ENCODE peak calls at places on chromosomes 4 and X, in eight cellular contexts. S is A549, E is ovary, R is fibroblast of the aortic adventitia, Q is nephron progenitor cell, T is endothelial cell, D is uterus, A is tibial artery. Y is an unnamed sample.

GRCh38 chr4:176287546-176287945 is 18.5 kb upstream of the ASB5 start:
- DNase-seq in S (no peak), E (no peak), R (no peak), Q (no peak), T (no peak), D (no peak), A (no peak), Y (no peak)

GRCh38 chr4:2069986-2070385 is 10.9 kb downstream of the NAT8L start:
- DNase-seq in S (no peak), E (peak), R (no peak), Q (no peak), T (no peak), D (no peak), A (peak), Y (peak)

GRCh38 chr4:169283114-169283509 is 12.4 kb upstream of the SH3RF1 start:
- DNase-seq in S (peak), E (no peak), R (peak), Q (no peak), T (no peak), D (no peak), A (no peak), Y (no peak)

GRCh38 chr4:112978691-112979472 is 70.6 kb upstream of the ANK2 start:
- DNase-seq in S (no peak), E (no peak), R (peak), Q (no peak), T (no peak), D (no peak), A (no peak), Y (no peak)

GRCh38 chr4:184596044-184596616 is 53.1 kb downstream of the CASP3 start:
- DNase-seq in S (no peak), E (no peak), R (no peak), Q (no peak), T (no peak), D (no peak), A (no peak), Y (no peak)

GRCh38 chr4:83075696-83076095 is 38.8 kb downstream of the PLAC8 start:
- DNase-seq in S (no peak), E (no peak), R (peak), Q (no peak), T (no peak), D (no peak), A (no peak), Y (no peak)

GRCh38 chrX:3514996-3515395 is 168.5 kb upstream of the MXRA5 start:
- DNase-seq in S (no peak), E (no peak), R (peak), Q (no peak), T (no peak), D (no peak), A (no peak), Y (no peak)

GRCh38 chr4:75345436-75345835 is 168.8 kb downstream of the RCHY1 start:
- DNase-seq in S (no peak), E (no peak), R (peak), Q (no peak), T (no peak), D (no peak), A (no peak), Y (no peak)

GRCh38 chr4:105088110-105088879 is 58.4 kb upstream of the TET2 start:
- DNase-seq in S (no peak), E (no peak), R (peak), Q (no peak), T (no peak), D (peak), A (no peak), Y (no peak)

GRCh38 chr4:95547708-95548471 is 883 bp downstream of the UNC5C start:
- DNase-seq in S (no peak), E (peak), R (peak), Q (peak), T (peak), D (peak), A (peak), Y (peak)

GRCh38 chrX:129779747-129780146 is at the start of gene SASH3:
- DNase-seq in S (no peak), E (no peak), R (no peak), Q (no peak), T (no peak), D (no peak), A (peak), Y (no peak)

GRCh38 chrX:39728852-39729587 is 368.7 kb downstream of the BCOR start:
- DNase-seq in S (no peak), E (no peak), R (no peak), Q (no peak), T (no peak), D (no peak), A (no peak), Y (no peak)

GRCh38 chr4:180240670-180241069 is 2002.5 kb upstream of the TENM3 start:
- DNase-seq in S (no peak), E (no peak), R (no peak), Q (no peak), T (no peak), D (no peak), A (no peak), Y (no peak)

GRCh38 chr4:163542275-163542674 is 47.8 kb downstream of the TMA16 start:
- DNase-seq in S (no peak), E (no peak), R (peak), Q (no peak), T (no peak), D (no peak), A (no peak), Y (no peak)

GRCh38 chr4:69577245-69577644 is 62.2 kb downstream of the UGT2A2 start:
- DNase-seq in S (no peak), E (no peak), R (no peak), Q (no peak), T (no peak), D (no peak), A (no peak), Y (no peak)
- TF ChIP-seq CTCF in S (no peak), E (no peak), R (no peak), Q (no peak), T (no peak), D (no peak), A (no peak), Y (no peak)

DNA sequence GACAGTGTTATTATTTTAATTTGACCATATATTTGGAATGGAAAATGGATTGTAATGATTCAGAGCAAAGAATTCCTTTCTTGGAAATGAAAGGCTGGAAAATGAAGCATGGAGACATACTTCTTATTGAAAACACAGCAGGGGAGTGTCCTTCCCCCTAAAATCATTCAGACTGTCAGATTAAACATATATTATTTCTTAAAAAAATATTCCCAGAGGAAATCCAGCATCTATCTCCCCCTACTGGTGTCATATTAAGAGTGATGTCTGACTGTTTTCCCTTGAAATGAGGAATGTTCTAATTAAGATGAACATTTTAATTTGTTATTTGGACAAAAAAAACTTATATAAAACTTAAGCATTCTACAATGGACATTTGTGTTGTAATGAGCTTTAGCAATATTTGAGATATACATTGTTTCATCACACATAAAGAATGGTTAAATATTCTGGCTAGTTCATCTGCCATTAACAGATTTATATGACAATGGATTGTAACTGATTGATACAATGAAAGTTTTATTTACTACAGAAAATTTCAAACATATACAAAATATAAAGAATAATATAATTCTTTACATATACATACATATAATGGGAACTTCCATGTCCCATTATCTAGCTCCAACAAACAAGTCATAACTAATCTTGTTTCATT is 264.6 kb downstream of the SPRY1 start:
- DNase-seq in S (peak), E (no peak), R (peak), Q (no peak), T (no peak), D (no peak), A (no peak), Y (no peak)
- TF ChIP-seq CTCF in S (peak), E (no peak), R (peak), Q (peak), T (peak), D (peak), A (peak), Y (peak)

GRCh38 chr4:24557036-24558022 is 27.0 kb downstream of the DHX15 start:
- DNase-seq in S (no peak), E (no peak), R (peak), Q (no peak), T (no peak), D (no peak), A (no peak), Y (no peak)

GRCh38 chr4:24547979-24548378 is 36.4 kb downstream of the DHX15 start:
- DNase-seq in S (no peak), E (no peak), R (no peak), Q (no peak), T (no peak), D (no peak), A (no peak), Y (no peak)

GRCh38 chr4:24550773-24551172 is 33.6 kb downstream of the DHX15 start:
- DNase-seq in S (no peak), E (no peak), R (no peak), Q (no peak), T (no peak), D (no peak), A (no peak), Y (no peak)

DNA sequence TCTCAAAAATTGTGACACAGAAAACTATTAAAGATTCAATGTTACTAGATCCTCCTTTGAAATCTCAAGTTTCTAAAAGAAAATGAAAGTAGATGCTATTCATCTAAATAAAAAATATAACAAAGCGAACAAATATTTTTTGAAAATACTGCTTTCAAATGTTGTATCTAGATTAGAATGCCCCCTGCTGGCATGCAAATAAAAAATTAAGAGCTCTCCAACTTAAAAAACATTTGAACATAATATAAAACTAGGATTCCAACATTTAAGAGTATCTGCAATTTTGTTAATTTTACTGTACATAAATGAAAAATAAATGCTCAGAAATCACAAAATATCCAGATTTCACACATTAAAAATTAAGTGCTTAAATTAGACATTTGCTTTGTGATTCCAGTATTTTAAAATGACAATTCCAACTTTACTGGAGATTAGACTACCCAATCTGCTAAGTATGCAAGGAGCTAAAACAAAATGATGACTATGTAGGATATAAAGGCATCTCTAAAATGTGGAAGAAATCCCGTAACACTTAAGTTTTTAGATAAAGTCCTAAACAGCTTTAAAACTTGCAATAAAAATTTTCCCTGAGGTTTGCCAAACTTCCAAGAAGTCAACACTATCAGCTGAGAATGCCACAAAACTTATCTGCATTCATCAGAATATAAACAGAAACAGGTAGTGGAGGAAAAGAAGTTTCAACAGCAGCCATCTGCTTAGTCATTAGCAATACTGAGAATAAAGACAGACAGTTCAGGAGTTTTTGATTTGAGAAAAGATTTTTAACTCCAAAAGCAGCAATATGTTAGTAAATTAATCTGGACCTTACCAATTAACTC is 32.6 kb downstream of the DHX15 start:
- DNase-seq in S (no peak), E (no peak), R (peak), Q (no peak), T (no peak), D (no peak), A (no peak), Y (no peak)
- TF ChIP-seq CTCF in S (peak), E (no peak), R (peak), Q (no peak), T (peak), D (peak), A (no peak), Y (peak)

GRCh38 chr4:99998062-99998880 is 48.2 kb upstream of the H2AZ1 start:
- DNase-seq in S (peak), E (no peak), R (peak), Q (no peak), T (no peak), D (no peak), A (no peak), Y (no peak)
- TF ChIP-seq CTCF in S (peak), E (no peak), R (peak), Q (peak), T (no peak), D (peak), A (peak), Y (peak)

DNA sequence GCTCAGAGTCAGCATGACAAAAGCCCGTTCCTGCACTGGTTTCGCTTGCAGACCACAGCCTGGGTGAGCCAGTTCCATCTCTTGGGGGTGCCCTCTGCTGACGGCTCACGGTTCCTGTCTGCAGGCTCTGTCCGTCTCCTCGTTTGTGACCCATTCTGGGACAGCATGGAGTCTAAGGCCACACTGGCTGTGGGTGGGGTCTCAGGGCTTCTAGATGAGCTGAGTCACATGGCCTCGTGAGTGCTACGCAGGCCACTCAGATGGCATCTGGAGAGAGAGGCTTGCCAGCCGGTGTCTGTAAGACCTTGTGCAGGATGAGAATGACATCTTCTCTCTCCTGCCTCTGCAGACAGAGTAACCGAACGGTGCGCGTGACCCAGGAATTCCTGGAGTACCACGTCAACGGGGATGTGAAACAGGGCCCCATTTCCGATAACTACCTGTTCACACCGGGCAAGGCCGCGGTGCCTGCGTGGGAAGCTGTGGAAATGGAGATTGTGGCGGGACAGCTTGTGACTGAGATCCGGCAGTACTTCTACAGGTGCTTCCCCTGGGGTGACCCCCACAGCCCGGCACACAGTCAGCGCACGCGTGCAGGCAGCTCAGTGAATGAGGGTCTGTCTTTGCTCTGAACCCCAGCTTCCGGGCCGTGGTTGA is 31.6 kb upstream of the MRFAP1 start:
- DNase-seq in S (no peak), E (no peak), R (no peak), Q (peak), T (peak), D (no peak), A (no peak), Y (peak)
- TF ChIP-seq CTCF in S (no peak), E (no peak), R (no peak), Q (no peak), T (no peak), D (no peak), A (no peak), Y (no peak)

DNA sequence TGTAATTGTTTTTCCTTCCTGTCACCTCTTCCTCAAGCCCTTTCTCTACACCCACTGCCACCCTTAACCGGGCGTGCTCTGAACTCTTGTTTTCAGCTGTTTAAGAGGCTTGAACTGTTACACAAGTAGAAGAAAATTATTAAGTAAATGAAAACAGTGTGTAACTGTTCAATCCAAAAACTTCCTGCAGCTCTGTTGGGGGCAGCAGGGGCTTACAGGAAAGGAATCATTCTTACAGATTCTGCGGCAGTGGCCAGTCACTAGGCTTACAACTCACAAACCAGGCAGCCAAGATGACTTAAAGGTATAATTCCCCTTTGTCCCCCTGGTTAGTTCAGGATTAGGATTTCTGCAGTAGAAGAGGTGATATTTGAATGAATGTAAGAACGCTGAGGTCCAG is 70.2 kb upstream of the ETNPPL start:
- DNase-seq in S (no peak), E (no peak), R (no peak), Q (no peak), T (no peak), D (no peak), A (no peak), Y (no peak)
- TF ChIP-seq CTCF in S (no peak), E (no peak), R (no peak), Q (no peak), T (no peak), D (no peak), A (no peak), Y (no peak)

DNA sequence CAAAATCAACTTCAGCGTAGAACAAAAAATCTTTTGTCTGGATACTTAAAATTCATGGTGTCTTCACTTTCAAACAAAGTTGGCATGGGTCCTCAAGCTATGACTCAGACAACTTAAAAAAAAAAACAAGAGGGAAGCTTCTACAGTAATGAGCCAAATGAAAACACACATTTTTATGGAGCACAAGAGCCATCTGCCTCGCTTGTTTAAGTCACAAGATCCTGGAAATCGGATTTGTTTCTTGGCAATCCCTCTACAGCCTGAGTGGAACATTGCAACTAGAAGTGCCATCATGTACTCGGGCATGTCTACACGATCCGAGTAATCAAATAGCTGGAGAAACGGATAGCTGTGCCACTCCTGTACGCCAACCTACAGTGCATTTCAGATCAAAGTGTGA is 22.6 kb downstream of the LAMP2 start:
- DNase-seq in S (no peak), E (no peak), R (peak), Q (no peak), T (no peak), D (no peak), A (no peak), Y (no peak)
- TF ChIP-seq CTCF in S (no peak), E (no peak), R (no peak), Q (no peak), T (no peak), D (no peak), A (no peak), Y (no peak)

DNA sequence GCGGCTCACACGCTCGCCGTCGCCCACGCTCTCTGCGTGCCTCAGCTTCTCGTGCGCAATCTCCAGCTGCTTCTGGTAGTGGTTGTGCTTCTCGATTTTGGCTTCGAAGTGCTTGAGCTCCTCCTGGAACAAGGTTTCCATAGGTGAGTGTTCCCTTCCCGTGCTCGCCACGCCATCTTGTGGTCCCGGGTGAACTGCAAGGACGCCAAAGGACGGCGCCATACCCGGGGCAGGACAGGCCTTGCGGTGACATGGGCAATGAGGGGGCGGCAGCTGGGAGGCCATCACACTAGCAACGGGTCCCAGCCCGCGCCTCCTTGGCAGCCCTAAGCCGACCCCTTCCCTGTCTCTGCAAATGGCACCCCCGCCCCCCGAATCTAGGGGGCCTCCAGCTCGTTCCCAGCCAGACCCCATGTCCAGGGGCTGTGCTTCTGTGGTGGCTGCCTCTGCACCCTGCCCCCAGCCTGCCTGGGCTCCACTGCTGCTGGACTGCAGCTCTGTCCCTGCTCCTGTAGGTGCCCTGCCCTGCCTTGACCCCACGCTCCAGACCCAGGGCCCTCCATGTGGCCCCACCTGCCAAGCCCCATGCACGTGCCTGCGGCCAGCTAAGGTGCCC is 17.3 kb downstream of the LRPAP1 start:
- DNase-seq in S (no peak), E (no peak), R (no peak), Q (peak), T (no peak), D (no peak), A (no peak), Y (peak)
- TF ChIP-seq CTCF in S (peak), E (no peak), R (peak), Q (peak), T (no peak), D (no peak), A (no peak), Y (peak)

GRCh38 chr4:80126435-80126834 is 53.4 kb upstream of the ANTXR2 start:
- DNase-seq in S (no peak), E (no peak), R (no peak), Q (no peak), T (no peak), D (no peak), A (no peak), Y (no peak)
- TF ChIP-seq CTCF in S (no peak), E (no peak), R (no peak), Q (no peak), T (no peak), D (no peak), A (no peak), Y (no peak)